ENCODE peak calls at places on chromosomes 2 and 18, in five cellular contexts. D is heart right ventricle; W is ovary; M is CD8-positive, alpha-beta T cell; U is fibroblast of pulmonary artery. L is an unnamed sample.

GRCh38 chr18:2547477-2548087 is 23.7 kb downstream of the METTL4 start:
- DNase-seq in W (no peak), D (no peak), M (no peak), U (peak), L (peak)

GRCh38 chr2:144261336-144261735 is 258.6 kb downstream of the ZEB2 start:
- DNase-seq in D (no peak), M (no peak), U (peak), W (no peak), L (no peak)

GRCh38 chr2:215419769-215420470 is 15.9 kb downstream of the FN1 start:
- DNase-seq in U (peak), D (no peak), M (no peak), W (no peak), L (no peak)

GRCh38 chr2:37852585-37853014 is 72.5 kb upstream of the RMDN2 start:
- DNase-seq in W (no peak), M (no peak), D (no peak), U (no peak), L (no peak)

GRCh38 chr2:85095094-85095493 is 38.1 kb upstream of the TCF7L1 start:
- DNase-seq in W (no peak), U (peak), M (no peak), D (no peak), L (no peak)

GRCh38 chr18:71020342-71021096 is 731.7 kb downstream of the SOCS6 start:
- DNase-seq in U (peak), W (no peak), M (no peak), D (no peak), L (no peak)

GRCh38 chr2:26726229-26726628 is 33.7 kb downstream of the KCNK3 start:
- DNase-seq in D (no peak), W (no peak), M (no peak), U (no peak), L (no peak)

GRCh38 chr18:33603434-33603833 is 25.4 kb downstream of the ASXL3 start:
- DNase-seq in M (no peak), D (no peak), U (no peak), W (no peak), L (no peak)

GRCh38 chr2:95159690-95160449 is at the start of gene ZNF514:
- DNase-seq in M (peak), W (peak), D (peak), U (peak), L (peak)

GRCh38 chr18:5853253-5853652 is 42.1 kb downstream of the TMEM200C start:
- DNase-seq in D (no peak), M (no peak), W (no peak), U (no peak), L (peak)

GRCh38 chr2:237282568-237283128 is 131.3 kb downstream of the COL6A3 start:
- DNase-seq in U (no peak), W (no peak), M (no peak), D (no peak), L (no peak)

GRCh38 chr2:226477221-226478120 is 322.1 kb downstream of the IRS1 start:
- DNase-seq in W (no peak), U (no peak), M (no peak), D (no peak), L (no peak)

GRCh38 chr18:63970803-63971191 is 916 bp downstream of the SERPINB8 start:
- DNase-seq in D (peak), U (no peak), W (peak), M (no peak), L (no peak)

GRCh38 chr2:138023298-138023697 is 59.0 kb downstream of the HNMT start:
- DNase-seq in W (no peak), M (no peak), U (no peak), D (no peak), L (no peak)

GRCh38 chr2:44933434-44933951 is 8.0 kb upstream of the SIX3 start:
- DNase-seq in U (no peak), W (no peak), M (no peak), D (no peak), L (no peak)
- H3K4me3 ChIP-seq in U (no peak), W (no peak), M (no peak), D (no peak), L (no peak)

DNA sequence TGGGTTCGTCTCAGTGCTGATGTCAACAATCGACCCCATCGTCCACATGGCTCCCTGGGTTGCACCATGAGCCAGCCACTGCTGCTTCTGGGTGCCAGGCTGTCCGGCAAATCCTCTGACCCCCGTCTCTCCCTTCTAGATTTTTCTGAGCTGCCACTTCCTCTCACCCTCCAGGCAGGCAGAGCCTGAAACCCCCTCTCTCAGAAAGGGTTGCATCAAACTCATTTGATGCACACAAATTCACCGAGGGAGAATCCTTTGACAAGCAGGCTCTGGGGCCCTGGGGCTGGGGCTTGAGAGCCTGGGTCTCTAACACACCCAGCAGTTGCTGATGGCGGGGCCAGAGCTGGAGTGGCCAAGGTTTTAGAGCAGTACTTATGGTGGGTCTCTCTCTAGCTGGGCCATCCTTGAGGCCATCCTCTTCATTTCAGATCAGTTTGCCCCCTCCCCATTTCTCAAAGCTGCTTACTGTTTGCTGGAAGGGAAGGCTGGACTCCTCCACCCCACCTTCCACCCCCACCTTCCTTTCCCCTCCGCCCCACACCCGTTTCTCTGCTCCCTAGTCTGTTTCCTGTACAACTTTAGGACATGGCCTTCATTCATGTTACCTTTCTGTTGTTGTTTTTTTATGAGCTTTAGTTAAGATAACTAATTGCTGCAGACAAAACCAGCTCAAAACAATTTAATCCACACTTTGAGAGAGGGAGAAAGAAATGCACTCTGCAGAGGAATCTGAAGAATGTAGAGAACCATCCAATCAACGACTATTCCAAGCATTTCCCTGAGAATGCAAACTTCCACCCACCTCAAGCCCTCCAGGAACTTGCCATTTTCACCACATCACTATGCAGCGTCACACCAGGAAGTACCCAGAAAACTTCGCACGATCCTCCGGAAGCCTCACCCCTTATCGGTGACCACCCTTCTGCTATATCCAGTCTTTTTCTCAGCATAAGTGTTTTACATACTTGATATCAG is 69.5 kb downstream of the ARL4C start:
- DNase-seq in W (no peak), D (no peak), M (peak), U (peak), L (no peak)
- H3K4me3 ChIP-seq in W (no peak), D (no peak), M (peak), U (no peak), L (no peak)

GRCh38 chr18:3874593-3874992 is 424.6 kb downstream of the TGIF1 start:
- DNase-seq in W (no peak), M (no peak), U (no peak), D (no peak), L (no peak)

GRCh38 chr18:3872651-3873050 is 422.7 kb downstream of the TGIF1 start:
- DNase-seq in D (no peak), U (no peak), M (no peak), W (no peak), L (no peak)

GRCh38 chr18:3873211-3873610 is 423.2 kb downstream of the TGIF1 start:
- DNase-seq in U (no peak), D (no peak), W (no peak), M (no peak), L (no peak)

GRCh38 chr18:3875376-3875775 is 425.4 kb downstream of the TGIF1 start:
- DNase-seq in U (no peak), M (no peak), W (no peak), D (no peak), L (no peak)

GRCh38 chr18:3873698-3874495 is 423.9 kb downstream of the TGIF1 start:
- DNase-seq in D (no peak), M (no peak), U (no peak), W (no peak), L (no peak)
- H3K4me3 ChIP-seq in D (no peak), M (no peak), U (no peak), W (peak), L (no peak)

GRCh38 chr2:240818543-240819403 is 1.2 kb downstream of the KIF1A start:
- DNase-seq in W (no peak), U (no peak), M (no peak), D (no peak), L (no peak)
- H3K4me3 ChIP-seq in W (no peak), U (no peak), M (no peak), D (no peak), L (no peak)

GRCh38 chr2:219440388-219441256 is 6.0 kb downstream of the SPEG start:
- DNase-seq in U (no peak), M (no peak), D (no peak), W (no peak), L (no peak)
- H3K4me3 ChIP-seq in U (no peak), M (no peak), D (no peak), W (peak), L (no peak)

GRCh38 chr18:55534547-55534946 is 53.4 kb downstream of the TCF4 start:
- DNase-seq in U (no peak), M (no peak), W (no peak), D (no peak), L (no peak)
- H3K4me3 ChIP-seq in U (no peak), M (no peak), W (no peak), D (no peak), L (no peak)

DNA sequence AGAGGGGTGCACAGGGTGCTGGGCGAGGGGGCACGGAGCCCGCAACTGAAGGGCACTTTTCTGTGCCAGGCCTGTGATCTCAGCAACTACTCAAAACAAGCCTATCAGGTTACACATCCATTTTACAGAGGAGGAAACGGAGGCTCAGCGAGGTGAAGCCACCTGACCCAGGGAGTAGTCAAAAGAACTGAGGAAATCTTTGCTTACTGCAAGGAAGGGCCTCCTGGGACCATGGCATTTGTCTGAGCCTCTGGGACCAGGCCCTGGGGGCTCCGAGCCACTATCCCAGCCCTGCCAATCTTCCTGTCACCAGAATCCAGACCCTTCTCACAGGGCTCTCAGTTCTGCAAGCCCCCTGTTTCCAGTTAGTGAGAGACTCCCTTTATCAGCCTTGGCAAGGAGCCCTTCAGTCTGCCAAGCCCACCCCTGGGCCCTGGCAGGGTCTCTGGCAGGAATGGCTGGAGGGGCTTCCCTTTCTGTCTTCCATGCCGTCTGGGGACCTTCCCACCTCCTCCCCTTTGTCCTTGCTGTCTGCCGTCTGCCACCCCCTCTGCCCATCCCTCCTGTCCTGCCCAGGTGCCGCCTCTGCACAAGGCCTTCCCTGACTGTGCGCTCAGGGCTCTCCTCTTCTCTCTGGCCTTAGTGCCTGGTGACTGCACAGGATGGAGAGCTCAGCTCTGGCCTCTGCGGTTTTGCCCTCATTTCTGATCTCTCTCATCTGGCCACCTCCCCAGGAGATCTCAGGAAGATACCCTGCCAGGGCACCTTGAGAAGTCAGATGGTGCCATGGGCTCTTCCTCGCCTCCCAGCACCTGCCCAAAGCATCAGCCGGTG is 194.7 kb upstream of the GLI2 start:
- DNase-seq in M (no peak), U (no peak), D (no peak), W (no peak), L (no peak)
- H3K4me3 ChIP-seq in M (no peak), U (no peak), D (no peak), W (no peak), L (no peak)

GRCh38 chr2:218401834-218402370 is 2.2 kb downstream of the CTDSP1 start:
- DNase-seq in U (no peak), W (no peak), M (peak), D (no peak), L (no peak)
- H3K4me3 ChIP-seq in U (peak), W (peak), M (peak), D (no peak), L (no peak)

GRCh38 chr18:11750581-11751304 is 61.7 kb downstream of the GNAL start:
- DNase-seq in W (no peak), M (no peak), D (no peak), U (no peak), L (no peak)

GRCh38 chr18:11750171-11750570 is 61.1 kb downstream of the GNAL start:
- DNase-seq in M (no peak), U (no peak), D (no peak), W (no peak), L (no peak)

GRCh38 chr18:11747731-11748130 is 58.7 kb downstream of the GNAL start:
- DNase-seq in D (no peak), M (no peak), U (no peak), W (no peak), L (no peak)

GRCh38 chr18:11749305-11749704 is 60.2 kb downstream of the GNAL start:
- DNase-seq in M (no peak), D (no peak), U (no peak), W (no peak), L (no peak)

GRCh38 chr18:11747286-11747685 is 58.2 kb downstream of the GNAL start:
- DNase-seq in M (no peak), W (no peak), U (no peak), D (no peak), L (no peak)
- H3K4me3 ChIP-seq in M (no peak), W (no peak), U (no peak), D (no peak), L (no peak)

DNA sequence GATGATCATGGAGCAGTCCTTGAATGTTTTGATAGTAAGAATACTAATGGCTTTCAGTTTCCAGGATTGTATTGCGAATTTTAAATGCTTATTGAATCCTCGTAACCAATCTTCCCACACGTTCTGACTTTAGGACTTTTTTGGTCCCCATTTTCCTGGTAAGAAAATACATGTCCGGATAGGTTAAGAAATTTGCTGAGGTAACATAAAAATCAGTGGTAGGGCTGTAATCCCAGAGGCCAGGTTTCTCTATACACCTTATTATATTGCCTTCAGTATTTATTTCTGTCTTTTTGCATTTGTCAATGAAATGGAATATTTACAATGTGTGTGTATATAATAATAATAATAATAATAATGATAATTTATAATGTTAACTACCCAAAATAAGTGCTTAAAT is 603.2 kb downstream of the TMEM182 start:
- DNase-seq in W (no peak), M (no peak), U (no peak), D (no peak), L (no peak)
- H3K4me3 ChIP-seq in W (no peak), M (no peak), U (no peak), D (no peak), L (no peak)

L was measured in Jurkat, Clone E6-1.